ENCODE peak calls at places on chromosomes 11 and 22, in four cellular contexts. One of them, this sample, is unnamed.
A peak's percentile ranks its signal among the peaks of the same experiment; 100 is the strongest.

GRCh38 chr11:2685566-2686359 is 14.0 kb downstream of the KCNQ1OT1 start:
- DNase-seq in dermis blood vessel endothelial cell: no peak
- DNase-seq in stimulated activated CD4-positive, alpha-beta T cell treated with anti-CD3 and anti-CD28 coated beads, Interleukin-2, amount 100 ng/mL, for 24 hours: no peak
- DNase-seq in activated naive CD8-positive, alpha-beta T cell treated with anti-CD3 and anti-CD28 coated beads, Interleukin-2, amount 50 U/mL, for 24 hours: no peak
- DNase-seq in this sample: no peak

GRCh38 chr11:26950260-26950719 is 43.6 kb upstream of the FIBIN start:
- DNase-seq in stimulated activated CD4-positive, alpha-beta T cell treated with anti-CD3 and anti-CD28 coated beads, Interleukin-2, amount 100 ng/mL, for 24 hours: no peak
- DNase-seq in activated naive CD8-positive, alpha-beta T cell treated with anti-CD3 and anti-CD28 coated beads, Interleukin-2, amount 50 U/mL, for 24 hours: no peak
- DNase-seq in dermis blood vessel endothelial cell: no peak
- DNase-seq in this sample: no peak

GRCh38 chr11:32312865-32313403 is 122.4 kb downstream of the WT1 start:
- DNase-seq in stimulated activated CD4-positive, alpha-beta T cell treated with anti-CD3 and anti-CD28 coated beads, Interleukin-2, amount 100 ng/mL, for 24 hours: peak; percentile 23
- DNase-seq in activated naive CD8-positive, alpha-beta T cell treated with anti-CD3 and anti-CD28 coated beads, Interleukin-2, amount 50 U/mL, for 24 hours: peak; percentile 17
- DNase-seq in dermis blood vessel endothelial cell: peak; percentile 54
- DNase-seq in this sample: no peak

GRCh38 chr11:21316591-21316990 is 647.2 kb downstream of the NELL1 start:
- DNase-seq in dermis blood vessel endothelial cell: no peak
- DNase-seq in stimulated activated CD4-positive, alpha-beta T cell treated with anti-CD3 and anti-CD28 coated beads, Interleukin-2, amount 100 ng/mL, for 24 hours: no peak
- DNase-seq in activated naive CD8-positive, alpha-beta T cell treated with anti-CD3 and anti-CD28 coated beads, Interleukin-2, amount 50 U/mL, for 24 hours: no peak
- DNase-seq in this sample: no peak

GRCh38 chr11:131290111-131290510 is 80.3 kb upstream of the NTM start:
- DNase-seq in stimulated activated CD4-positive, alpha-beta T cell treated with anti-CD3 and anti-CD28 coated beads, Interleukin-2, amount 100 ng/mL, for 24 hours: no peak
- DNase-seq in dermis blood vessel endothelial cell: no peak
- DNase-seq in activated naive CD8-positive, alpha-beta T cell treated with anti-CD3 and anti-CD28 coated beads, Interleukin-2, amount 50 U/mL, for 24 hours: no peak
- DNase-seq in this sample: no peak

GRCh38 chr11:2307733-2308331 is 6.0 kb downstream of the TSPAN32 start:
- DNase-seq in activated naive CD8-positive, alpha-beta T cell treated with anti-CD3 and anti-CD28 coated beads, Interleukin-2, amount 50 U/mL, for 24 hours: no peak
- DNase-seq in stimulated activated CD4-positive, alpha-beta T cell treated with anti-CD3 and anti-CD28 coated beads, Interleukin-2, amount 100 ng/mL, for 24 hours: no peak
- DNase-seq in dermis blood vessel endothelial cell: no peak
- DNase-seq in this sample: no peak

GRCh38 chr22:21834869-21835268 is 32.6 kb downstream of the MAPK1 start:
- DNase-seq in stimulated activated CD4-positive, alpha-beta T cell treated with anti-CD3 and anti-CD28 coated beads, Interleukin-2, amount 100 ng/mL, for 24 hours: no peak
- DNase-seq in dermis blood vessel endothelial cell: no peak
- DNase-seq in activated naive CD8-positive, alpha-beta T cell treated with anti-CD3 and anti-CD28 coated beads, Interleukin-2, amount 50 U/mL, for 24 hours: no peak
- DNase-seq in this sample: no peak

GRCh38 chr22:46415816-46416536 is 80.5 kb downstream of the TRMU start:
- DNase-seq in stimulated activated CD4-positive, alpha-beta T cell treated with anti-CD3 and anti-CD28 coated beads, Interleukin-2, amount 100 ng/mL, for 24 hours: no peak
- DNase-seq in activated naive CD8-positive, alpha-beta T cell treated with anti-CD3 and anti-CD28 coated beads, Interleukin-2, amount 50 U/mL, for 24 hours: no peak
- DNase-seq in dermis blood vessel endothelial cell: no peak
- DNase-seq in this sample: no peak

GRCh38 chr22:19958083-19959042 is 16.7 kb upstream of the TXNRD2 start:
- DNase-seq in stimulated activated CD4-positive, alpha-beta T cell treated with anti-CD3 and anti-CD28 coated beads, Interleukin-2, amount 100 ng/mL, for 24 hours: no peak
- DNase-seq in dermis blood vessel endothelial cell: no peak
- DNase-seq in activated naive CD8-positive, alpha-beta T cell treated with anti-CD3 and anti-CD28 coated beads, Interleukin-2, amount 50 U/mL, for 24 hours: no peak
- DNase-seq in this sample: no peak

GRCh38 chr11:61814242-61814957 is 2.4 kb downstream of the FADS1 start:
- DNase-seq in stimulated activated CD4-positive, alpha-beta T cell treated with anti-CD3 and anti-CD28 coated beads, Interleukin-2, amount 100 ng/mL, for 24 hours: no peak
- DNase-seq in dermis blood vessel endothelial cell: peak; percentile 69
- DNase-seq in activated naive CD8-positive, alpha-beta T cell treated with anti-CD3 and anti-CD28 coated beads, Interleukin-2, amount 50 U/mL, for 24 hours: no peak
- DNase-seq in this sample: no peak

GRCh38 chr11:5288108-5288911 is 13.4 kb downstream of the OR51B4 start:
- DNase-seq in dermis blood vessel endothelial cell: no peak
- DNase-seq in activated naive CD8-positive, alpha-beta T cell treated with anti-CD3 and anti-CD28 coated beads, Interleukin-2, amount 50 U/mL, for 24 hours: no peak
- DNase-seq in stimulated activated CD4-positive, alpha-beta T cell treated with anti-CD3 and anti-CD28 coated beads, Interleukin-2, amount 100 ng/mL, for 24 hours: no peak
- DNase-seq in this sample: no peak

GRCh38 chr22:44530106-44530505 is 32.1 kb upstream of the RTL6 start:
- DNase-seq in dermis blood vessel endothelial cell: no peak
- DNase-seq in stimulated activated CD4-positive, alpha-beta T cell treated with anti-CD3 and anti-CD28 coated beads, Interleukin-2, amount 100 ng/mL, for 24 hours: no peak
- DNase-seq in activated naive CD8-positive, alpha-beta T cell treated with anti-CD3 and anti-CD28 coated beads, Interleukin-2, amount 50 U/mL, for 24 hours: no peak
- DNase-seq in this sample: no peak

GRCh38 chr11:128814856-128815705 is 52.0 kb downstream of the KCNJ1 start:
- DNase-seq in dermis blood vessel endothelial cell: no peak
- DNase-seq in activated naive CD8-positive, alpha-beta T cell treated with anti-CD3 and anti-CD28 coated beads, Interleukin-2, amount 50 U/mL, for 24 hours: no peak
- DNase-seq in stimulated activated CD4-positive, alpha-beta T cell treated with anti-CD3 and anti-CD28 coated beads, Interleukin-2, amount 100 ng/mL, for 24 hours: no peak
- DNase-seq in this sample: no peak

GRCh38 chr11:69634590-69634989 is 6.4 kb upstream of the CCND1 start:
- DNase-seq in dermis blood vessel endothelial cell: no peak
- DNase-seq in activated naive CD8-positive, alpha-beta T cell treated with anti-CD3 and anti-CD28 coated beads, Interleukin-2, amount 50 U/mL, for 24 hours: no peak
- DNase-seq in stimulated activated CD4-positive, alpha-beta T cell treated with anti-CD3 and anti-CD28 coated beads, Interleukin-2, amount 100 ng/mL, for 24 hours: no peak
- DNase-seq in this sample: no peak

GRCh38 chr22:49951001-49951677 is 9.4 kb upstream of the PIM3 start:
- DNase-seq in activated naive CD8-positive, alpha-beta T cell treated with anti-CD3 and anti-CD28 coated beads, Interleukin-2, amount 50 U/mL, for 24 hours: no peak
- DNase-seq in stimulated activated CD4-positive, alpha-beta T cell treated with anti-CD3 and anti-CD28 coated beads, Interleukin-2, amount 100 ng/mL, for 24 hours: no peak
- DNase-seq in dermis blood vessel endothelial cell: no peak
- DNase-seq in this sample: no peak

GRCh38 chr11:19552100-19552499 is 160.5 kb upstream of the NAV2 start:
- DNase-seq in stimulated activated CD4-positive, alpha-beta T cell treated with anti-CD3 and anti-CD28 coated beads, Interleukin-2, amount 100 ng/mL, for 24 hours: no peak
- DNase-seq in activated naive CD8-positive, alpha-beta T cell treated with anti-CD3 and anti-CD28 coated beads, Interleukin-2, amount 50 U/mL, for 24 hours: no peak
- DNase-seq in dermis blood vessel endothelial cell: no peak
- DNase-seq in this sample: no peak

GRCh38 chr11:19519912-19520641 is 192.6 kb upstream of the NAV2 start:
- DNase-seq in activated naive CD8-positive, alpha-beta T cell treated with anti-CD3 and anti-CD28 coated beads, Interleukin-2, amount 50 U/mL, for 24 hours: no peak
- DNase-seq in dermis blood vessel endothelial cell: peak; percentile 10
- DNase-seq in stimulated activated CD4-positive, alpha-beta T cell treated with anti-CD3 and anti-CD28 coated beads, Interleukin-2, amount 100 ng/mL, for 24 hours: no peak
- DNase-seq in this sample: no peak

GRCh38 chr11:96293583-96293982 is 49.4 kb downstream of the MAML2 start:
- DNase-seq in stimulated activated CD4-positive, alpha-beta T cell treated with anti-CD3 and anti-CD28 coated beads, Interleukin-2, amount 100 ng/mL, for 24 hours: no peak
- DNase-seq in dermis blood vessel endothelial cell: no peak
- DNase-seq in activated naive CD8-positive, alpha-beta T cell treated with anti-CD3 and anti-CD28 coated beads, Interleukin-2, amount 50 U/mL, for 24 hours: no peak
- DNase-seq in this sample: no peak

GRCh38 chr11:36222755-36223635 is 66.2 kb downstream of the COMMD9 start:
- DNase-seq in dermis blood vessel endothelial cell: no peak
- DNase-seq in activated naive CD8-positive, alpha-beta T cell treated with anti-CD3 and anti-CD28 coated beads, Interleukin-2, amount 50 U/mL, for 24 hours: no peak
- DNase-seq in stimulated activated CD4-positive, alpha-beta T cell treated with anti-CD3 and anti-CD28 coated beads, Interleukin-2, amount 100 ng/mL, for 24 hours: no peak
- DNase-seq in this sample: no peak

GRCh38 chr11:57974830-57975229 is 48.9 kb upstream of the OR9Q1 start:
- DNase-seq in activated naive CD8-positive, alpha-beta T cell treated with anti-CD3 and anti-CD28 coated beads, Interleukin-2, amount 50 U/mL, for 24 hours: no peak
- DNase-seq in dermis blood vessel endothelial cell: no peak
- DNase-seq in stimulated activated CD4-positive, alpha-beta T cell treated with anti-CD3 and anti-CD28 coated beads, Interleukin-2, amount 100 ng/mL, for 24 hours: no peak
- DNase-seq in this sample: no peak

GRCh38 chr11:75345455-75346224 is 5.8 kb downstream of the ARRB1 start:
- DNase-seq in dermis blood vessel endothelial cell: no peak
- DNase-seq in stimulated activated CD4-positive, alpha-beta T cell treated with anti-CD3 and anti-CD28 coated beads, Interleukin-2, amount 100 ng/mL, for 24 hours: no peak
- DNase-seq in activated naive CD8-positive, alpha-beta T cell treated with anti-CD3 and anti-CD28 coated beads, Interleukin-2, amount 50 U/mL, for 24 hours: no peak
- DNase-seq in this sample: no peak

GRCh38 chr11:2522636-2523255 is 77.9 kb downstream of the KCNQ1 start:
- DNase-seq in activated naive CD8-positive, alpha-beta T cell treated with anti-CD3 and anti-CD28 coated beads, Interleukin-2, amount 50 U/mL, for 24 hours: no peak
- DNase-seq in stimulated activated CD4-positive, alpha-beta T cell treated with anti-CD3 and anti-CD28 coated beads, Interleukin-2, amount 100 ng/mL, for 24 hours: peak; percentile 11
- DNase-seq in dermis blood vessel endothelial cell: no peak
- DNase-seq in this sample: no peak

GRCh38 chr11:109697140-109697843 is 275.3 kb downstream of the C11orf87 start:
- DNase-seq in dermis blood vessel endothelial cell: peak; percentile 72
- DNase-seq in activated naive CD8-positive, alpha-beta T cell treated with anti-CD3 and anti-CD28 coated beads, Interleukin-2, amount 50 U/mL, for 24 hours: no peak
- DNase-seq in stimulated activated CD4-positive, alpha-beta T cell treated with anti-CD3 and anti-CD28 coated beads, Interleukin-2, amount 100 ng/mL, for 24 hours: no peak
- DNase-seq in this sample: no peak